ENCODE peak calls at places on chromosomes 6 and 20, in five cellular contexts. V is left colon; M is colonic mucosa; P is iris pigment epithelial cell; S is stimulated activated CD4-positive, alpha-beta T cell treated with anti-CD3 and anti-CD28 coated beads, Interleukin-12 subunit alpha, Interleukin-12 subunit beta, amount 100 ng/mL, for 4 hours. E is an unnamed sample.

GRCh38 chr20:64246616-64247311 is 8.8 kb upstream of the PCMTD2 start:
- DNase-seq in V (peak; percentile 14), M (no peak), P (no peak), S (no peak), E (no peak)

GRCh38 chr20:17678295-17678694 is 3.7 kb downstream of the RRBP1 start:
- DNase-seq in V (no peak), M (no peak), P (no peak), S (no peak), E (no peak)

GRCh38 chr6:29510202-29510601 is 22.4 kb upstream of the MAS1L start:
- DNase-seq in V (no peak), M (no peak), P (no peak), S (no peak), E (no peak)

GRCh38 chr6:31822038-31822821 is 5.3 kb upstream of the HSPA1B start:
- DNase-seq in V (peak; percentile 93), M (peak; percentile 93), P (peak; percentile 79), S (peak; percentile 58), E (peak; percentile 47)

GRCh38 chr6:11188161-11188915 is 44.1 kb downstream of the NEDD9 start:
- DNase-seq in V (peak; percentile 53), M (peak; percentile 74), P (peak; percentile 56), S (no peak), E (peak; percentile 55)

GRCh38 chr6:147711511-147711910 is 203.0 kb downstream of the SAMD5 start:
- DNase-seq in V (no peak), M (no peak), P (no peak), S (no peak), E (no peak)

GRCh38 chr20:39433461-39433860 is 471.3 kb downstream of the DHX35 start:
- DNase-seq in V (no peak), M (no peak), P (no peak), S (no peak), E (peak; percentile 27)

GRCh38 chr6:125867483-125867935 is 76.7 kb downstream of the NCOA7 start:
- DNase-seq in V (no peak), M (no peak), P (peak; percentile 93), S (no peak), E (peak; percentile 99)

E was measured in foreskin keratinocyte.